ENCODE peak calls at places on chromosomes 11 and 22, in five cellular contexts. Q is A172, J is omental fat pad, F is NCI-H460, T is lower lobe of right lung. C is an unnamed sample.

GRCh38 chr11:64146036-64146943 is 19.6 kb downstream of the MACROD1 start:
- DNase-seq in Q (peak), J (peak), F (peak), T (peak), C (peak)

GRCh38 chr11:73716153-73717056 is 44.5 kb downstream of the RAB6A start:
- DNase-seq in J (no peak), F (no peak), T (no peak), Q (peak), C (no peak)

GRCh38 chr11:12815931-12816494 is 141.8 kb downstream of the TEAD1 start:
- DNase-seq in J (no peak), F (no peak), Q (no peak), T (no peak), C (no peak)

GRCh38 chr22:22942511-22943329 is 55.1 kb downstream of the IGLL5 start:
- DNase-seq in J (peak), F (peak), Q (peak), T (peak), C (peak)

GRCh38 chr11:121595717-121596156 is 143.0 kb upstream of the SORL1-AS1 start:
- DNase-seq in F (peak), Q (peak), T (peak), J (no peak), C (peak)

GRCh38 chr11:124970925-124971324 is 16.9 kb downstream of the CCDC15 start:
- DNase-seq in T (no peak), Q (no peak), J (no peak), F (no peak), C (peak)

GRCh38 chr22:45911601-45912271 is 65.2 kb downstream of the WNT7B start:
- DNase-seq in J (no peak), F (peak), T (peak), Q (peak), C (peak)

GRCh38 chr22:36077261-36077660 is 48.6 kb upstream of the RBFOX2 start:
- DNase-seq in J (no peak), T (no peak), F (no peak), Q (no peak), C (no peak)

GRCh38 chr11:83521647-83522596 is 235.8 kb upstream of the CCDC90B start:
- DNase-seq in T (no peak), Q (peak), J (no peak), F (peak), C (peak)

GRCh38 chr22:20080776-20081654 is 974 bp downstream of the DGCR8 start:
- DNase-seq in J (no peak), F (no peak), Q (peak), T (peak), C (peak)

GRCh38 chr11:96051820-96052219 is 127.9 kb upstream of the MTMR2 start:
- DNase-seq in F (no peak), J (no peak), Q (no peak), T (no peak), C (no peak)

GRCh38 chr11:74673956-74674355 is 57.3 kb downstream of the CHRDL2 start:
- DNase-seq in Q (no peak), F (no peak), T (no peak), J (no peak), C (no peak)

GRCh38 chr22:28923826-28924732 is 40.7 kb downstream of the ZNRF3 start:
- DNase-seq in F (no peak), Q (no peak), T (peak), J (no peak), C (no peak)

GRCh38 chr11:115258216-115258615 is 246.0 kb downstream of the CADM1 start:
- DNase-seq in J (no peak), F (no peak), Q (no peak), T (no peak), C (no peak)

GRCh38 chr11:85165819-85166218 is 461.3 kb downstream of the DLG2 start:
- DNase-seq in F (no peak), T (no peak), J (no peak), Q (no peak), C (no peak)

GRCh38 chr11:18697581-18697980 is 998 bp upstream of the TMEM86A start:
- DNase-seq in F (no peak), Q (no peak), T (no peak), J (no peak), C (no peak)

GRCh38 chr22:23820748-23821211 is 18.0 kb downstream of the DERL3 start:
- DNase-seq in T (peak), Q (no peak), J (no peak), F (no peak), C (no peak)

GRCh38 chr11:118918128-118918685 is 7.5 kb downstream of the BCL9L start:
- DNase-seq in J (no peak), F (peak), Q (peak), T (peak), C (peak)

GRCh38 chr11:129249923-129250322 is 57.8 kb upstream of the ARHGAP32 start:
- DNase-seq in Q (no peak), J (no peak), T (no peak), F (no peak), C (no peak)

GRCh38 chr11:57406337-57406904 is 16.0 kb upstream of the PRG2 start:
- DNase-seq in J (no peak), F (no peak), T (no peak), Q (peak), C (no peak)

GRCh38 chr11:67432655-67433349 is 4.5 kb downstream of the RPS6KB2 start:
- DNase-seq in J (no peak), F (no peak), Q (no peak), T (no peak), C (no peak)

GRCh38 chr11:71539017-71539416 is 1.2 kb downstream of the KRTAP5-8 start:
- DNase-seq in T (no peak), J (no peak), F (no peak), Q (no peak), C (no peak)

GRCh38 chr11:129968611-129969419 is 33.8 kb downstream of the PRDM10 start:
- DNase-seq in T (no peak), J (no peak), Q (no peak), F (no peak), C (no peak)

GRCh38 chr11:79413258-79413657 is 27.6 kb downstream of the TENM4 start:
- DNase-seq in T (no peak), F (no peak), Q (peak), J (peak), C (peak)

GRCh38 chr11:101686514-101686913 is 102.7 kb upstream of the TRPC6 start:
- DNase-seq in F (peak), T (no peak), Q (peak), J (no peak), C (peak)

GRCh38 chr11:1086171-1087102 is 11.8 kb downstream of the MUC2 start:
- DNase-seq in T (peak), F (no peak), Q (no peak), J (no peak), C (no peak)

C was measured in RWPE1.